ENCODE peak calls at places on chromosomes 7 and 10, in five cellular contexts. T is RWPE2, G is fibroblast of lung, B is IMR-90, J is sigmoid colon. W is an unnamed sample.

GRCh38 chr10:46555713-46556514 is 544 bp downstream of the GPRIN2 start:
- DNase-seq in T (peak), G (no peak), B (no peak), J (peak), W (no peak)

GRCh38 chr10:621981-622740 is 67.3 kb downstream of the DIP2C start:
- DNase-seq in T (no peak), G (no peak), B (peak), J (no peak), W (no peak)

GRCh38 chr7:28732037-28732869 is 225.9 kb downstream of the TRIL start:
- DNase-seq in T (no peak), G (peak), B (peak), J (no peak), W (peak)

GRCh38 chr7:131302876-131303707 is 24.6 kb upstream of the MKLN1 start:
- DNase-seq in T (no peak), G (peak), B (peak), J (no peak), W (peak)

GRCh38 chr10:58158806-58159205 is 108.9 kb downstream of the IPMK start:
- DNase-seq in T (no peak), G (peak), B (peak), J (no peak), W (no peak)

GRCh38 chr7:95527033-95527775 is 41.5 kb downstream of the ASB4 start:
- DNase-seq in T (no peak), G (peak), B (peak), J (peak), W (peak)

GRCh38 chr10:123306290-123306689 is 152.1 kb downstream of the BUB3 start:
- DNase-seq in T (no peak), G (no peak), B (no peak), J (no peak), W (no peak)

GRCh38 chr10:102401322-102401614 is 5.8 kb downstream of the NFKB2 start:
- DNase-seq in T (no peak), G (no peak), B (no peak), J (peak), W (no peak)

GRCh38 chr7:113197274-113197673 is 78.9 kb upstream of the SMIM30 start:
- DNase-seq in T (no peak), G (peak), B (peak), J (no peak), W (no peak)

GRCh38 chr10:122082616-122083477 is 93.9 kb downstream of the TACC2 start:
- DNase-seq in T (no peak), G (no peak), B (no peak), J (no peak), W (no peak)

GRCh38 chr10:59870152-59870551 is 36.2 kb downstream of the CCDC6 start:
- DNase-seq in T (no peak), G (no peak), B (no peak), J (no peak), W (no peak)

GRCh38 chr10:120963053-120963533 is 111.9 kb downstream of the WDR11 start:
- DNase-seq in T (no peak), G (no peak), B (no peak), J (no peak), W (peak)

GRCh38 chr10:13222566-13222965 is 11.6 kb downstream of the UCMA start:
- DNase-seq in T (no peak), G (no peak), B (no peak), J (peak), W (no peak)

GRCh38 chr10:30459283-30459682 is 25.3 kb downstream of the MAP3K8 start:
- DNase-seq in T (no peak), G (no peak), B (no peak), J (peak), W (no peak)

GRCh38 chr7:115654384-115655181 is 376.0 kb downstream of the TFEC start:
- DNase-seq in T (no peak), G (peak), B (peak), J (no peak), W (no peak)

GRCh38 chr7:56083150-56083785 is 9.5 kb downstream of the PHKG1 start:
- DNase-seq in T (no peak), G (no peak), B (no peak), J (peak), W (no peak)

GRCh38 chr7:119720541-119720940 is 552.4 kb upstream of the KCND2 start:
- DNase-seq in T (no peak), G (peak), B (peak), J (no peak), W (peak)

GRCh38 chr10:52488606-52489485 is 174.8 kb downstream of the DKK1 start:
- DNase-seq in T (no peak), G (peak), B (peak), J (no peak), W (peak)

GRCh38 chr7:105473163-105473562 is 48.9 kb downstream of the PUS7 start:
- DNase-seq in T (no peak), G (peak), B (peak), J (no peak), W (no peak)

GRCh38 chr10:34539533-34540315 is 275.4 kb downstream of the PARD3 start:
- DNase-seq in T (no peak), G (no peak), B (no peak), J (no peak), W (no peak)

GRCh38 chr7:157615101-157615817 is 278.5 kb downstream of the DNAJB6 start:
- DNase-seq in T (no peak), G (peak), B (peak), J (peak), W (no peak)

GRCh38 chr10:12902135-12902572 is 99.4 kb downstream of the CCDC3 start:
- DNase-seq in T (no peak), G (peak), B (peak), J (no peak), W (peak)

GRCh38 chr10:106942035-106942662 is 222.4 kb downstream of the SORCS1 start:
- DNase-seq in T (no peak), G (no peak), B (no peak), J (peak), W (no peak)

GRCh38 chr10:75404335-75405200 is 3.0 kb upstream of the ZNF503 start:
- DNase-seq in T (no peak), G (peak), B (no peak), J (no peak), W (no peak)

GRCh38 chr7:81098213-81098612 is 179.4 kb upstream of the SEMA3C start:
- DNase-seq in T (no peak), G (peak), B (no peak), J (no peak), W (no peak)

DNA sequence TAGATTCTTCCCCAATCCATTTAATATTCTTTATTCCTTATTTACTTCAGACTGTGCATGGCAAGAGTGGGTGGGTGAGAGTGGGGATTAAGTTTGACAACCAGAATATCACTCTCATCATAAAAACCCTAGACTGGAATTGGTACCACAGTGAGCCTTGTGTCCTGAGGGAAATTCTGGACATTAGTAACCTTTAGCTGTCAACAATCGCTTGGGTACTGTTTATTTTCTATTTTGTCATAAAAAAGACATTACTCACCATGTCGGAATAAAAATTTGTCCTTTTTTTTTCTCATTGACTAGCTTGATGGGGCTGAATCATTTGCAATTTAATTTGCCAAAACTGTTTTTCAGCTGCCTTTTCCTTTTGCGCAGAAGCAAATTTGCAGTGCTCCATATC is 176.1 kb upstream of the SEMA3C start:
- DNase-seq in T (no peak), G (no peak), B (no peak), J (no peak), W (no peak)
- H3K27ac ChIP-seq in T (no peak), G (no peak), B (no peak), J (no peak), W (no peak)

GRCh38 chr7:34104992-34105391 is 199.7 kb downstream of the BMPER start:
- DNase-seq in T (no peak), G (peak), B (peak), J (no peak), W (no peak)

GRCh38 chr7:34108150-34108549 is 202.8 kb downstream of the BMPER start:
- DNase-seq in T (no peak), G (peak), B (peak), J (no peak), W (no peak)

GRCh38 chr7:34109936-34110626 is 204.7 kb downstream of the BMPER start:
- DNase-seq in T (no peak), G (peak), B (peak), J (no peak), W (no peak)

GRCh38 chr7:34104120-34104519 is 198.8 kb downstream of the BMPER start:
- DNase-seq in T (no peak), G (peak), B (peak), J (no peak), W (no peak)

DNA sequence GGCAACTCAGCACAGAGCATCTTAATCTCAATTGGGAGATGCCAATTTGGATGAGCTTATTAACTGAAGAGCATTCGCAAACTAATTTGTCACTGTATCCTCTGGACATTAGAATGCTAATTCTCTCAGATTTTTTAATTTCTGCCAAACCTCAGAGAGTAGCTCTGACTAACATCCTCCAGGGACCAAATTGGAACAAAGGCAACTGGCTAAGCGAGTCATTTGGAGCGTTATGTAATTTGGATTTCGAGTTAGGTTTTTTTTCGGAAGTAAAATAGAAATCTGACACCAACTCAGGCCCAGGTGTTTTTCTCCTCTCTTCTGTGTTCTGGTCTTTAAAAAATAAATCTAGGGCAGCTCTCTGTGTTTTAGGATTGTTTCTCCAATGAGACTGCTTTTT is 202.0 kb downstream of the BMPER start:
- DNase-seq in T (no peak), G (peak), B (peak), J (no peak), W (no peak)
- H3K27ac ChIP-seq in T (no peak), G (no peak), B (no peak), J (no peak), W (no peak)

GRCh38 chr10:73836427-73836826 is 25.0 kb upstream of the NDST2 start:
- DNase-seq in T (no peak), G (no peak), B (no peak), J (no peak), W (no peak)
- H3K27ac ChIP-seq in T (no peak), G (peak), B (peak), J (peak), W (peak)

DNA sequence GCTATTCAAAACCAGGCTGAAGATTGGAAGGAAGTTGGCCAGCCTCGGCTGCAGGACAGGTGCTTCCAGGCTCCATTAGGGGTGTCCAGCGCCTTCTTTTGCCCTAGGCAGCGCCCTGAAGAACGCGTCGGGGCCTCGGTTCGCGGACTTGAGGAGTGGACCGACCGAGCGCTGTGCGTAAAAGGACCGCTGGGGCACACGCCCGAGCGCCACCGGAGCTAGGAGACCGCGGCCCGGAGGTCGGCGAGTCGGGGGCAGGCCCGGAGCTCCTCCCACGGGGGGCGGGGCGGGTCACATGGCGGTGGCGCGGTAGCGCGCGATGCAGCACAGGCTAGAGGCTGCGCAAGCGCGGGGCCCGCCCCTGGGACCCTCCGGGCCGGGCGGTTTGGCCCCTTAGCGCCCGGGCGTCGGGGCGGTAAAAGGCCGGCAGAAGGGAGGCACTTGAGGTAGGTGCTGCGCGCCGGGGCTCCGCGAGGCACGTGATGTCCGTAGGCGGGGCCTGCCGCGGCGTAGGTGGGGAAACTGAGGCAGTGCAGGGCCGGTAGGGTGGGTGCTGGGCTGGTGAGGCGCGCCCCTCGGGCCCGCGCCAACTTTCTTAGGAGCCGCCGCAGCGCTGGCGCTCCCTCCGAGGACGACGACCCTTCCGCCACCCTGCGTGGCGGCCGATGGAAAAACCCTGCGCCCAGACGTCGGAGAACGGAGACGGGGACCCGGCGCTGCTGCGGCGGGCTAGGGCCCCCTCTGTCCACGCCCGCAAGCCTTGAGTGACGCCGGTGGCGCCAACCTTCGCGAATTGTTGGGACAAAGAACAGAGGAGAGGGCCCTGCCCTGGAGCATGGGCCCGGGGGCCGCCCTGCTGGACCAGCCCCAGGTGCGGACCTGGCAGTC is at the start of gene PRXL2A:
- DNase-seq in T (no peak), G (peak), B (no peak), J (peak), W (peak)
- H3K27ac ChIP-seq in T (no peak), G (no peak), B (no peak), J (peak), W (no peak)

GRCh38 chr10:95759233-95759826 is 3.4 kb downstream of the ENTPD1 start:
- DNase-seq in T (no peak), G (no peak), B (no peak), J (no peak), W (no peak)
- H3K27ac ChIP-seq in T (no peak), G (no peak), B (no peak), J (peak), W (no peak)